ENCODE peak calls at places on chromosomes 11 and 22, in four cellular contexts. K is K562, O is neural progenitor cell, A is PC-3. D is an unnamed sample.

GRCh38 chr11:72738199-72739141 is 13.7 kb downstream of the ARAP1 start:
- DNase-seq in K (peak; percentile 45), O (no peak), A (peak; percentile 40), D (peak; percentile 71)

GRCh38 chr11:86129775-86130540 is 61.1 kb upstream of the PICALM start:
- DNase-seq in K (no peak), O (no peak), A (no peak), D (no peak)

GRCh38 chr22:21937041-21937820 is 15.4 kb downstream of the PPM1F start:
- DNase-seq in K (no peak), O (no peak), A (peak; percentile 62), D (no peak)

GRCh38 chr22:22787805-22788459 is 99.7 kb upstream of the IGLL5 start:
- DNase-seq in K (peak; percentile 100), O (peak; percentile 83), A (peak; percentile 60), D (peak; percentile 79)

GRCh38 chr22:37745548-37746365 is 48.9 kb downstream of the TRIOBP start:
- DNase-seq in K (peak; percentile 87), O (peak; percentile 97), A (peak; percentile 87), D (peak; percentile 97)

GRCh38 chr22:46738961-46739870 is 1.2 kb upstream of the CERK start:
- DNase-seq in K (no peak), O (peak; percentile 36), A (no peak), D (peak; percentile 78)

GRCh38 chr22:50118557-50119168 is 28.9 kb downstream of the MOV10L1 start:
- DNase-seq in K (peak; percentile 88), O (no peak), A (no peak), D (no peak)

GRCh38 chr11:64854534-64855502 is 10.4 kb upstream of the CDC42BPG start:
- DNase-seq in K (peak; percentile 82), O (no peak), A (peak; percentile 100), D (peak; percentile 96)

GRCh38 chr11:75896843-75897419 is 81.9 kb downstream of the UVRAG start:
- DNase-seq in K (peak; percentile 22), O (peak; percentile 37), A (peak; percentile 82), D (no peak)

GRCh38 chr11:2805388-2806057 is 80.1 kb downstream of the CDKN1C start:
- DNase-seq in K (no peak), O (no peak), A (no peak), D (no peak)

GRCh38 chr11:102583437-102583836 is 41.7 kb downstream of the MMP20 start:
- DNase-seq in K (no peak), O (no peak), A (no peak), D (no peak)

GRCh38 chr11:61749607-61750217 is 2.7 kb upstream of the MYRF start:
- DNase-seq in K (peak; percentile 72), O (peak; percentile 50), A (no peak), D (peak; percentile 60)

DNA sequence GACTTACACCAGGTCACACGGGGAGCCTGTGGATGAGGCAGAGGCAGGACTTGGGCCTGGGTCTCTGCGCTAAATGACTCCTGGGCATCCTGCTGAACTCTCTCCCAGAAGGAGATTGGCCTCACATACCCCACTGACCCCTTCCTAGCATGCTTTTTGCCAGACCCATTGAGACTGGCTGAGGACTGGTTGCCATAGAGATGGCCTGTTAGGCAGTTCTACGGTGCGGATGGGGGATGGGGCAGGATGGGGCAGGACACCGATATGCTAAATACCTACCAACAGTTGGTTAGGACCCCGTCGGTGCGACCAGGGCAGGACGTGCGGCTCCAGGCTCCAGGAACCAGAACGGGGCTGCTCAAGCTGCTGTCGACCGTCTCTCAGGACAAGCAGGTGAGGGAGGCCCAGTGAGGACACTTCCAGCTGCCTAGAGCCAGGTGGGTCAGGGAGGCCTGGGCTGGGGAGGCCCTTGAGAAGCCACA is at the start of gene TSGA10IP:
- DNase-seq in K (no peak), O (peak; percentile 82), A (no peak), D (peak; percentile 55)
- H3K4me3 ChIP-seq in K (no peak within 1 kb of the TSS), O (peak within 1 kb of the TSS; percentile 31), A (no peak within 1 kb of the TSS), D (no peak within 1 kb of the TSS)

DNA sequence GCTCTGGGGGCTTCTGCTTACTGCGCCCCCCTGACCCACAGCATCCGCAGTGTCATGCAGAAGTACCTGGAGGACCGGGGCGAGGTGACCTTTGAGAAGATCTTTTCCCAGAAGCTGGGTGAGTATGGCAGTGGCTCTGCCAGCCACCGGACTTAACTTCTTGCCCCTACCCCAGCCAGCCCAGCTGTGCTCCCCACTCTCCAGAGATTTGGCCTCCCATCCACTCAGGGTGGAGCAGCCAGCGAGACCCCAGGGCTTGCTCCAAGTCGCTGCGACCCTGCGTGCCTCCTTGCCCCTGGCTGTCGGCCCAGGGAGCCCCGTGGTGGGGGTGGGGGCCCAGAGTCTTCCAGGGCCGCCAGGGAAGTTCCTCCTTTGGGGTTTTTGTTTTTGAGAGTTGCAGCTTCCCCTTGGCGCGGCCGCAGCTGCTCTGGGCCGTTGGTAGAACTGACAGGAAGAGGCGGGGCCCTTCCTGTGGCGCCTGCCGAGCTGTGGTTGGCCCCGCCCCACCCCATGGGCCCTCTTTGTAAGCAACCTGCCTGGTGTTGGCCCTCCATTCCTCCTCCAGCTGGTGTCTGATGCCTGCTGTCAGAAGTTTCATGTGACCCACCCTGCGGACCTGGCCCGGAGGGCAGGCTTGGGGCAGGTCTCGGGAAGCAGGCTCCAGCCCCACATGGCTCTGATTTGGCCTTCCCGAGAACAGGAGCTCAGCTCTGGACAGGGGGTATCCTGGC is 11.1 kb downstream of the GRK2 start:
- DNase-seq in K (peak; percentile 85), O (peak; percentile 70), A (no peak), D (peak; percentile 96)
- H3K4me1 ChIP-seq in K (peaks cover 27% of the 10 kb centered on the region), O (peaks cover 14% of the 10 kb centered on the region), A (no peaks in the 10 kb centered on the region), D (peaks cover 16% of the 10 kb centered on the region)

GRCh38 chr11:864928-865327 is 22.3 kb downstream of the TSPAN4 start:
- DNase-seq in K (no peak), O (no peak), A (no peak), D (no peak)
- H3K9ac ChIP-seq in K (no peak overlapping the region), O (no peak overlapping the region), A (no peak overlapping the region), D (no peak overlapping the region)

DNA sequence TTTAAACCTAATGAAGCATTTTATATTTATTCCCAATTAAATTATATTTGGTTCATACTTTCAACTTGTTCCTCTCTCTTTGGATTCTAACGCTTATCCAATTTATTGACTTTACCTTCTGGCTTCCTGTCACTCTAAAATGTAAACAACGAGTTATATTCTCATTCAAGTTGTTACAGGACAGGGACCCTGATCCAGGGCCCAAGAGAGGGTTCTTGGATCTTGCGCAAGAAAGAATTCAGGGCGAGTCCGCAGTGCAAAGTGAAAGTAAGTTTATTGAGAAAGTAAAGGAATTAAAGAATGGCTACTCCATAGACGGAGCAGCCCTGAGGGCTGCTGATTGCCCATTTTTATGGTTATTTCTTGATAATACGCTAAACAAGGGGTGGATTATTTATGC is 405.6 kb upstream of the API5 start:
- DNase-seq in K (no peak), O (no peak), A (no peak), D (no peak)
- H3K4me3 ChIP-seq in K (no peak overlapping the region), O (no peak overlapping the region), A (peak overlapping the region; percentile 62), D (no peak overlapping the region)

GRCh38 chr11:126034026-126034822 is 28.4 kb downstream of the CDON start:
- DNase-seq in K (no peak), O (peak; percentile 71), A (no peak), D (no peak)
- H3K4me1 ChIP-seq in K (no peaks in the 10 kb centered on the region), O (peaks cover 38% of the 10 kb centered on the region), A (peaks cover 7% of the 10 kb centered on the region), D (no peaks in the 10 kb centered on the region)

GRCh38 chr11:8167796-8168195 is 1.0 kb downstream of the RIC3 start:
- DNase-seq in K (no peak), O (peak; percentile 46), A (no peak), D (no peak)

DNA sequence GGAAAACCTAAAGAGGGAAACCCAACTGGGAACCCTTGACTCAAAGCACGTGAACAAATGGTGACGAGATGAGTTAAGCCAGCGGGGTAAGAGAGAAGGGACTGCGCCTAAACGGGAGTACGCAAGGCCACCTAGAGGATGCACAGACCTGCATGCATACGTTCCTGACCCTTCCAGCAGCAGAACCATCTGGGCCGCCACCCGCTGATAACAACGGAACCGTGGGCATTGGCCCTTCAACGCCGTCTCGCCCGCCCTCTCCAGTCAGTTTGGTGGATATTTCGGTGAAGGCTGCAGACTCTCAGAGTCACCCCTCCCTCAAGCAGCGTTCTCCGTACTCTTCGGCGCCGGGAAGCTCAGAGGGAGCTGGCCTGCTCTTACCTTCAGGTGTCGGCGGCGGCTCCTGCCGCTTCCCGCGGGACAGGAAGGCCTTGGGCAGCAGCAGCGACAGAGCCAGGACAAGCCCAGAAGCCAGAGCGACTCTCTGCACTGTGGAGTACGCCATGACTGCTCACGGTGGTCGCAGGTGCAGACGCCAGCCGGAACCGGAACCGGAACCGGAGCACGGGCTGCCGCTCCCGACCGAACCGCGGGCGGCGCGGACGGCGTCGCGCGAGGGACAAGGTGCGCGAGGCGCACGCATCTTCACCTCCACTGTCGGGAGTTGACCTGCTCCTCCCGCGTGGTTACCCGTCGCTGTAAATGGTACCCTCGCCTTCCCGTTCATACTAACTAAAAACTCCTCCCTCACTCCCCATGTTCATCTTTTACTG is at the start of gene RIC3:
- DNase-seq in K (no peak), O (peak; percentile 78), A (no peak), D (peak; percentile 82)
- H3K9ac ChIP-seq in K (no peak within 1 kb of the TSS), O (no peak within 1 kb of the TSS), A (no peak within 1 kb of the TSS), D (peak within 1 kb of the TSS; percentile 48)